ENCODE peak calls at places on chromosomes 5 and 9, in six cellular contexts. One of them, this sample, is unnamed.

GRCh38 chr9:114286146-114286679 is 36.7 kb upstream of the ORM1 start:
- DNase-seq in stimulated activated CD8-positive, alpha-beta memory T cell treated with anti-CD3 and anti-CD28 coated beads, Interleukin-2, amount 100 ng/mL, for 1 hour: no peak
- DNase-seq in left ventricle myocardium inferior: peak; percentile 2
- DNase-seq in IMR-90: no peak
- DNase-seq in stimulated activated CD4-positive, alpha-beta T cell treated with anti-CD3 and anti-CD28 coated beads, Interleukin-4, amount 100 ng/mL, for 48 hours: no peak
- DNase-seq in HFF-Myc: no peak
- DNase-seq in this sample: no peak

GRCh38 chr5:14342306-14342705 is 199.2 kb downstream of the TRIO start:
- DNase-seq in left ventricle myocardium inferior: no peak
- DNase-seq in stimulated activated CD8-positive, alpha-beta memory T cell treated with anti-CD3 and anti-CD28 coated beads, Interleukin-2, amount 100 ng/mL, for 1 hour: no peak
- DNase-seq in IMR-90: peak; percentile 66
- DNase-seq in stimulated activated CD4-positive, alpha-beta T cell treated with anti-CD3 and anti-CD28 coated beads, Interleukin-4, amount 100 ng/mL, for 48 hours: no peak
- DNase-seq in HFF-Myc: no peak
- DNase-seq in this sample: no peak

GRCh38 chr9:132357764-132358163 is 3.0 kb upstream of the SETX start:
- DNase-seq in stimulated activated CD4-positive, alpha-beta T cell treated with anti-CD3 and anti-CD28 coated beads, Interleukin-4, amount 100 ng/mL, for 48 hours: no peak
- DNase-seq in stimulated activated CD8-positive, alpha-beta memory T cell treated with anti-CD3 and anti-CD28 coated beads, Interleukin-2, amount 100 ng/mL, for 1 hour: no peak
- DNase-seq in IMR-90: no peak
- DNase-seq in left ventricle myocardium inferior: no peak
- DNase-seq in HFF-Myc: no peak
- DNase-seq in this sample: no peak

GRCh38 chr9:137478613-137479314 is 19.6 kb upstream of the NSMF start:
- DNase-seq in HFF-Myc: no peak
- DNase-seq in IMR-90: peak; percentile 24
- DNase-seq in stimulated activated CD4-positive, alpha-beta T cell treated with anti-CD3 and anti-CD28 coated beads, Interleukin-4, amount 100 ng/mL, for 48 hours: no peak
- DNase-seq in left ventricle myocardium inferior: no peak
- DNase-seq in stimulated activated CD8-positive, alpha-beta memory T cell treated with anti-CD3 and anti-CD28 coated beads, Interleukin-2, amount 100 ng/mL, for 1 hour: no peak
- DNase-seq in this sample: no peak

GRCh38 chr5:147673276-147673675 is 109.3 kb downstream of the JAKMIP2 start:
- DNase-seq in HFF-Myc: no peak
- DNase-seq in stimulated activated CD4-positive, alpha-beta T cell treated with anti-CD3 and anti-CD28 coated beads, Interleukin-4, amount 100 ng/mL, for 48 hours: no peak
- DNase-seq in stimulated activated CD8-positive, alpha-beta memory T cell treated with anti-CD3 and anti-CD28 coated beads, Interleukin-2, amount 100 ng/mL, for 1 hour: no peak
- DNase-seq in left ventricle myocardium inferior: no peak
- DNase-seq in IMR-90: no peak
- DNase-seq in this sample: no peak

GRCh38 chr5:50968296-50969206 is 302.1 kb downstream of the PARP8 start:
- DNase-seq in IMR-90: no peak
- DNase-seq in HFF-Myc: no peak
- DNase-seq in stimulated activated CD8-positive, alpha-beta memory T cell treated with anti-CD3 and anti-CD28 coated beads, Interleukin-2, amount 100 ng/mL, for 1 hour: no peak
- DNase-seq in stimulated activated CD4-positive, alpha-beta T cell treated with anti-CD3 and anti-CD28 coated beads, Interleukin-4, amount 100 ng/mL, for 48 hours: no peak
- DNase-seq in left ventricle myocardium inferior: no peak
- DNase-seq in this sample: no peak

GRCh38 chr5:156907667-156908066 is 55.4 kb downstream of the TIMD4 start:
- DNase-seq in IMR-90: no peak
- DNase-seq in stimulated activated CD8-positive, alpha-beta memory T cell treated with anti-CD3 and anti-CD28 coated beads, Interleukin-2, amount 100 ng/mL, for 1 hour: no peak
- DNase-seq in stimulated activated CD4-positive, alpha-beta T cell treated with anti-CD3 and anti-CD28 coated beads, Interleukin-4, amount 100 ng/mL, for 48 hours: no peak
- DNase-seq in left ventricle myocardium inferior: no peak
- DNase-seq in HFF-Myc: no peak
- DNase-seq in this sample: no peak

GRCh38 chr5:61167382-61167781 is 5.1 kb upstream of the SMIM15 start:
- DNase-seq in left ventricle myocardium inferior: no peak
- DNase-seq in HFF-Myc: no peak
- DNase-seq in IMR-90: peak; percentile 65
- DNase-seq in stimulated activated CD4-positive, alpha-beta T cell treated with anti-CD3 and anti-CD28 coated beads, Interleukin-4, amount 100 ng/mL, for 48 hours: no peak
- DNase-seq in stimulated activated CD8-positive, alpha-beta memory T cell treated with anti-CD3 and anti-CD28 coated beads, Interleukin-2, amount 100 ng/mL, for 1 hour: no peak
- DNase-seq in this sample: no peak